ENCODE peak calls at places on chromosomes 1 and 21, in five cellular contexts. B is breast epithelium, I is midbrain, P is NCI-H2081, E is ecto neural progenitor cell. A is an unnamed sample.

GRCh38 chr1:231493421-231494185 is 34.9 kb upstream of the TSNAX start:
- DNase-seq in B (no peak), I (no peak), P (no peak), E (no peak), A (no peak)

GRCh38 chr21:42924433-42924751 is 1.0 kb downstream of the ERVH48-1 start:
- DNase-seq in B (no peak), I (no peak), P (no peak), E (no peak), A (no peak)

GRCh38 chr1:203340112-203340804 is 10.7 kb downstream of the FMOD start:
- DNase-seq in B (peak), I (peak), P (peak), E (peak), A (no peak)

GRCh38 chr1:44592208-44593145 is 81.8 kb downstream of the TMEM53 start:
- DNase-seq in B (no peak), I (peak), P (no peak), E (no peak), A (no peak)

GRCh38 chr1:6969106-6969505 is 183.9 kb downstream of the CAMTA1 start:
- DNase-seq in B (no peak), I (no peak), P (no peak), E (no peak), A (no peak)

GRCh38 chr1:212225416-212225815 is 59.8 kb upstream of the PPP2R5A start:
- DNase-seq in B (no peak), I (no peak), P (no peak), E (no peak), A (no peak)

GRCh38 chr1:207316622-207317510 is 4.6 kb upstream of the CD55 start:
- DNase-seq in B (peak), I (no peak), P (no peak), E (no peak), A (peak)

GRCh38 chr1:243287652-243288051 is 31.8 kb downstream of the SDCCAG8 start:
- DNase-seq in B (no peak), I (peak), P (no peak), E (no peak), A (no peak)

GRCh38 chr1:93349231-93350135 is 3.8 kb downstream of the DR1 start:
- DNase-seq in B (no peak), I (no peak), P (no peak), E (no peak), A (no peak)

GRCh38 chr1:167428418-167428817 is 89.9 kb downstream of the CD247 start:
- DNase-seq in B (no peak), I (no peak), P (no peak), E (no peak), A (no peak)

GRCh38 chr21:26027696-26028095 is 142.9 kb downstream of the APP start:
- DNase-seq in B (no peak), I (no peak), P (no peak), E (no peak), A (no peak)

GRCh38 chr1:46198026-46198826 is at the start of gene POMGNT1:
- DNase-seq in B (no peak), I (peak), P (peak), E (peak), A (peak)

GRCh38 chr1:241356187-241356518 is 852 bp downstream of the RGS7 start:
- DNase-seq in B (no peak), I (no peak), P (peak), E (no peak), A (peak)

GRCh38 chr1:205976036-205976435 is 27.2 kb downstream of the RAB7B start:
- DNase-seq in B (no peak), I (no peak), P (no peak), E (no peak), A (no peak)

GRCh38 chr1:89978763-89979162 is 16.1 kb upstream of the ZNF326 start:
- DNase-seq in B (no peak), I (no peak), P (no peak), E (no peak), A (no peak)

GRCh38 chr1:227885648-227886502 is 61.9 kb downstream of the WNT9A start:
- DNase-seq in B (peak), I (no peak), P (no peak), E (peak), A (peak)